ENCODE peak calls at places on chromosome 1, in eight cellular contexts. B, Q, M, N, O, H, V and X are unnamed samples.

GRCh38 chr1:117095237-117095636 is 26.3 kb downstream of the TRIM45 start:
- DNase-seq in B (no peak), Q (peak), M (no peak), N (no peak), O (no peak), H (peak), V (peak), X (no peak)

GRCh38 chr1:53896673-53897229 is 2.8 kb downstream of the DIO1 start:
- DNase-seq in B (no peak), Q (peak), M (peak), N (no peak), O (no peak), H (peak), V (peak), X (no peak)

GRCh38 chr1:155005076-155005971 is 2.7 kb downstream of the ZBTB7B start:
- DNase-seq in B (peak), Q (no peak), M (peak), N (no peak), O (no peak), H (no peak), V (peak), X (no peak)

GRCh38 chr1:30609336-30610280 is 113.8 kb downstream of the MATN1 start:
- DNase-seq in B (no peak), Q (no peak), M (no peak), N (no peak), O (no peak), H (no peak), V (no peak), X (no peak)

GRCh38 chr1:65894738-65895605 is 102.3 kb downstream of the PDE4B start:
- DNase-seq in B (no peak), Q (no peak), M (no peak), N (no peak), O (no peak), H (no peak), V (no peak), X (no peak)

GRCh38 chr1:41924911-41925310 is 6.2 kb upstream of the HIVEP3 start:
- DNase-seq in B (no peak), Q (peak), M (no peak), N (no peak), O (no peak), H (no peak), V (peak), X (no peak)

GRCh38 chr1:161531986-161532875 is 7.9 kb downstream of the HSPA6 start:
- DNase-seq in B (no peak), Q (no peak), M (no peak), N (no peak), O (no peak), H (peak), V (no peak), X (no peak)

GRCh38 chr1:172837816-172838680 is 179.1 kb downstream of the FASLG start:
- DNase-seq in B (peak), Q (peak), M (no peak), N (no peak), O (no peak), H (peak), V (peak), X (peak)

GRCh38 chr1:100622037-100622436 is 84.1 kb downstream of the GPR88 start:
- DNase-seq in B (peak), Q (peak), M (peak), N (no peak), O (no peak), H (peak), V (peak), X (no peak)

GRCh38 chr1:35223109-35223630 is 30.2 kb upstream of the SFPQ start:
- DNase-seq in B (no peak), Q (no peak), M (no peak), N (no peak), O (no peak), H (peak), V (no peak), X (no peak)

GRCh38 chr1:8339203-8339600 is 21.3 kb downstream of the SLC45A1 start:
- DNase-seq in B (no peak), Q (no peak), M (no peak), N (no peak), O (no peak), H (no peak), V (no peak), X (no peak)

GRCh38 chr1:154193821-154194220 is 1.9 kb upstream of the TPM3 start:
- DNase-seq in B (no peak), Q (no peak), M (no peak), N (no peak), O (no peak), H (no peak), V (peak), X (peak)

GRCh38 chr1:56397811-56398231 is 181.5 kb downstream of the PLPP3 start:
- DNase-seq in B (no peak), Q (no peak), M (no peak), N (no peak), O (no peak), H (peak), V (no peak), X (no peak)

GRCh38 chr1:3852091-3852490 is 4.9 kb downstream of the CEP104 start:
- DNase-seq in B (no peak), Q (no peak), M (no peak), N (no peak), O (no peak), H (no peak), V (no peak), X (no peak)

GRCh38 chr1:204984499-204984898 is 58.5 kb upstream of the CNTN2 start:
- DNase-seq in B (no peak), Q (no peak), M (no peak), N (no peak), O (peak), H (no peak), V (no peak), X (no peak)

GRCh38 chr1:113109908-113110554 is 37.0 kb downstream of the LRIG2 start:
- DNase-seq in B (peak), Q (peak), M (peak), N (no peak), O (no peak), H (peak), V (peak), X (no peak)

GRCh38 chr1:68111804-68112436 is 61.5 kb upstream of the DIRAS3 start:
- DNase-seq in B (peak), Q (peak), M (peak), N (no peak), O (no peak), H (peak), V (peak), X (no peak)

GRCh38 chr1:112878321-112878720 is 77.7 kb downstream of the SLC16A1 start:
- DNase-seq in B (no peak), Q (no peak), M (no peak), N (no peak), O (no peak), H (no peak), V (no peak), X (no peak)

GRCh38 chr1:167528057-167528705 is 9.9 kb upstream of the CD247 start:
- DNase-seq in B (no peak), Q (no peak), M (no peak), N (no peak), O (no peak), H (no peak), V (no peak), X (no peak)

GRCh38 chr1:232764458-232765231 is 40.6 kb upstream of the MAP10 start:
- DNase-seq in B (no peak), Q (no peak), M (no peak), N (no peak), O (no peak), H (no peak), V (peak), X (no peak)

GRCh38 chr1:200992382-200993101 is 31.0 kb downstream of the KIF21B start:
- DNase-seq in B (no peak), Q (no peak), M (no peak), N (no peak), O (no peak), H (no peak), V (no peak), X (no peak)

GRCh38 chr1:110877364-110877763 is 4.4 kb downstream of the CD53 start:
- DNase-seq in B (no peak), Q (no peak), M (no peak), N (no peak), O (no peak), H (no peak), V (no peak), X (no peak)

GRCh38 chr1:232549998-232550397 is 79.9 kb downstream of the SIPA1L2 start:
- DNase-seq in B (no peak), Q (no peak), M (no peak), N (no peak), O (no peak), H (no peak), V (no peak), X (no peak)

GRCh38 chr1:200226268-200226968 is 183.4 kb downstream of the ZNF281 start:
- DNase-seq in B (no peak), Q (no peak), M (no peak), N (no peak), O (peak), H (no peak), V (no peak), X (no peak)

GRCh38 chr1:63523738-63524137 is 413 bp downstream of the EFCAB7 start:
- DNase-seq in B (peak), Q (no peak), M (no peak), N (no peak), O (no peak), H (no peak), V (no peak), X (no peak)

GRCh38 chr1:85976806-85977205 is 179.8 kb downstream of the COL24A1 start:
- DNase-seq in B (no peak), Q (no peak), M (no peak), N (no peak), O (no peak), H (no peak), V (no peak), X (no peak)

GRCh38 chr1:179143332-179143731 is 61.5 kb downstream of the TOR3A start:
- DNase-seq in B (peak), Q (peak), M (no peak), N (no peak), O (no peak), H (peak), V (peak), X (peak)

GRCh38 chr1:53593758-53594380 is 134.7 kb downstream of the DMRTB1 start:
- DNase-seq in B (no peak), Q (no peak), M (no peak), N (peak), O (no peak), H (peak), V (no peak), X (no peak)

GRCh38 chr1:1310476-1311053 is 2.2 kb downstream of the PUSL1 start:
- DNase-seq in B (no peak), Q (no peak), M (no peak), N (no peak), O (no peak), H (no peak), V (no peak), X (no peak)

GRCh38 chr1:186456731-186457255 is 4.1 kb downstream of the PDC start:
- DNase-seq in B (no peak), Q (no peak), M (no peak), N (no peak), O (no peak), H (no peak), V (no peak), X (no peak)

GRCh38 chr1:31413405-31414005 is 492 bp downstream of the SERINC2 start:
- DNase-seq in B (no peak), Q (peak), M (peak), N (peak), O (no peak), H (no peak), V (peak), X (peak)

GRCh38 chr1:917076-917459 is 6.7 kb upstream of the SAMD11 start:
- DNase-seq in B (no peak), Q (no peak), M (no peak), N (no peak), O (no peak), H (no peak), V (no peak), X (no peak)

GRCh38 chr1:151934048-151934493 is 24.8 kb upstream of the THEM4 start:
- DNase-seq in B (peak), Q (peak), M (peak), N (no peak), O (no peak), H (peak), V (peak), X (peak)